ENCODE peak calls at places on chromosomes 6 and 20, in seven cellular contexts. Y, V, D, J, N, L and W are unnamed samples.

GRCh38 chr6:160973856-160974255 is 17.7 kb upstream of the MAP3K4 start:
- DNase-seq in Y (peak), V (no peak), D (no peak), J (no peak), N (no peak), L (peak), W (no peak)

GRCh38 chr6:31128093-31128676 is 7.9 kb upstream of the CDSN start:
- DNase-seq in Y (peak), V (no peak), D (no peak), J (peak), N (no peak), L (peak), W (peak)

GRCh38 chr6:79946773-79947190 is 571 bp downstream of the ELOVL4 start:
- DNase-seq in Y (peak), V (no peak), D (no peak), J (no peak), N (no peak), L (no peak), W (no peak)

GRCh38 chr6:79798841-79799240 is 148.5 kb downstream of the ELOVL4 start:
- DNase-seq in Y (no peak), V (no peak), D (no peak), J (no peak), N (no peak), L (no peak), W (no peak)

GRCh38 chr6:81933648-81934047 is 181.2 kb upstream of the TENT5A start:
- DNase-seq in Y (no peak), V (no peak), D (no peak), J (no peak), N (no peak), L (no peak), W (no peak)

GRCh38 chr6:123380257-123380656 is 256.5 kb downstream of the TRDN start:
- DNase-seq in Y (no peak), V (no peak), D (peak), J (no peak), N (no peak), L (peak), W (no peak)

GRCh38 chr6:14921170-14921569 is 324.7 kb upstream of the JARID2 start:
- DNase-seq in Y (no peak), V (no peak), D (no peak), J (peak), N (peak), L (no peak), W (no peak)

GRCh38 chr6:156030053-156030452 is 574.4 kb upstream of the NOX3 start:
- DNase-seq in Y (no peak), V (no peak), D (no peak), J (no peak), N (no peak), L (no peak), W (no peak)

GRCh38 chr6:51283723-51284122 is 465.1 kb downstream of the TFAP2B start:
- DNase-seq in Y (no peak), V (no peak), D (no peak), J (no peak), N (no peak), L (no peak), W (no peak)

GRCh38 chr6:35960192-35960591 is 39.3 kb upstream of the SRPK1 start:
- DNase-seq in Y (no peak), V (no peak), D (no peak), J (no peak), N (no peak), L (no peak), W (no peak)

GRCh38 chr6:88556663-88557062 is 390.5 kb upstream of the CNR1 start:
- DNase-seq in Y (no peak), V (no peak), D (no peak), J (no peak), N (no peak), L (no peak), W (no peak)

GRCh38 chr20:17570347-17571152 is 675 bp downstream of the DSTN start:
- DNase-seq in Y (peak), V (no peak), D (no peak), J (peak), N (peak), L (peak), W (no peak)

GRCh38 chr20:61896058-61896961 is 169.4 kb downstream of the TAF4 start:
- DNase-seq in Y (peak), V (no peak), D (peak), J (no peak), N (no peak), L (peak), W (no peak)

GRCh38 chr20:63751471-63752271 is 12.1 kb downstream of the SLC2A4RG start:
- DNase-seq in Y (no peak), V (no peak), D (no peak), J (no peak), N (no peak), L (no peak), W (peak)

GRCh38 chr6:51704932-51705540 is 382.4 kb downstream of the PKHD1 start:
- DNase-seq in Y (no peak), V (no peak), D (no peak), J (no peak), N (no peak), L (no peak), W (no peak)

GRCh38 chr6:33905081-33905609 is 101.3 kb upstream of the MLN start:
- DNase-seq in Y (no peak), V (no peak), D (no peak), J (no peak), N (no peak), L (no peak), W (peak)

GRCh38 chr6:73984851-73985250 is 288.8 kb downstream of the CD109 start:
- DNase-seq in Y (no peak), V (no peak), D (no peak), J (no peak), N (no peak), L (no peak), W (no peak)

GRCh38 chr6:52361347-52361944 is 505 bp upstream of the PAQR8 start:
- DNase-seq in Y (peak), V (no peak), D (no peak), J (peak), N (no peak), L (no peak), W (no peak)

GRCh38 chr6:34324738-34325444 is 67.6 kb downstream of the NUDT3 start:
- DNase-seq in Y (no peak), V (no peak), D (peak), J (peak), N (no peak), L (no peak), W (no peak)

GRCh38 chr20:29743101-29743931 is 1514.1 kb upstream of the DEFB115 start:
- DNase-seq in Y (no peak), V (no peak), D (no peak), J (no peak), N (no peak), L (no peak), W (no peak)

GRCh38 chr6:16049178-16049577 is 79.7 kb upstream of the MYLIP start:
- DNase-seq in Y (peak), V (no peak), D (no peak), J (no peak), N (no peak), L (peak), W (no peak)

GRCh38 chr6:67759001-67759400 is 876.1 kb upstream of the ADGRB3 start:
- DNase-seq in Y (no peak), V (no peak), D (no peak), J (no peak), N (no peak), L (no peak), W (no peak)

GRCh38 chr6:37688088-37688850 is 9.4 kb downstream of the MDGA1 start:
- DNase-seq in Y (no peak), V (no peak), D (no peak), J (no peak), N (no peak), L (no peak), W (peak)

GRCh38 chr6:14211596-14211961 is 94.0 kb downstream of the CD83 start:
- DNase-seq in Y (no peak), V (peak), D (no peak), J (peak), N (no peak), L (no peak), W (no peak)

GRCh38 chr6:9896806-9897205 is 518.1 kb downstream of the TFAP2A start:
- DNase-seq in Y (peak), V (no peak), D (no peak), J (no peak), N (no peak), L (no peak), W (no peak)

GRCh38 chr20:25525857-25526256 is 59.5 kb downstream of the NINL start:
- DNase-seq in Y (peak), V (no peak), D (peak), J (no peak), N (no peak), L (peak), W (no peak)

GRCh38 chr6:119495230-119495683 is 145.7 kb upstream of the MAN1A1 start:
- DNase-seq in Y (no peak), V (no peak), D (no peak), J (no peak), N (no peak), L (no peak), W (no peak)

GRCh38 chr20:38673261-38673660 is 51.0 kb upstream of the SLC32A1 start:
- DNase-seq in Y (no peak), V (no peak), D (no peak), J (no peak), N (no peak), L (no peak), W (no peak)

GRCh38 chr6:45419574-45420082 is 41.9 kb upstream of the SUPT3H start:
- DNase-seq in Y (peak), V (peak), D (no peak), J (no peak), N (no peak), L (peak), W (peak)

GRCh38 chr6:158780963-158781691 is 38.0 kb downstream of the EZR start:
- DNase-seq in Y (no peak), V (no peak), D (no peak), J (no peak), N (no peak), L (no peak), W (no peak)

GRCh38 chr20:23725102-23725501 is 25.6 kb downstream of the CST1 start:
- DNase-seq in Y (no peak), V (no peak), D (no peak), J (no peak), N (no peak), L (no peak), W (no peak)